ENCODE peak calls at places on chromosomes 11 and 22, in seven cellular contexts. R is SK-N-SH, P is HCT116, S is K562, H is HepG2, Y is H1, K is GM12878. A is an unnamed sample.

GRCh38 chr11:57277845-57278720 is 41.0 kb upstream of the APLNR start:
- DNase-seq in R (peak), P (peak), S (peak), H (peak), Y (peak), K (no peak), A (peak)

GRCh38 chr11:288328-289144 is at the start of gene PGGHG:
- DNase-seq in R (peak), P (no peak), S (peak), H (no peak), Y (peak), K (no peak), A (peak)

GRCh38 chr11:104531075-104531474 is 367.1 kb upstream of the PDGFD start:
- DNase-seq in R (no peak), P (no peak), S (no peak), H (peak), Y (no peak), K (no peak), A (no peak)

GRCh38 chr11:126839496-126839895 is 161.1 kb downstream of the KIRREL3 start:
- DNase-seq in R (no peak), P (no peak), S (peak), H (no peak), Y (no peak), K (no peak), A (no peak)

GRCh38 chr22:24938741-24939341 is 7.7 kb downstream of the LHFPL7 start:
- DNase-seq in R (peak), P (no peak), S (peak), H (peak), Y (peak), K (no peak), A (peak)

GRCh38 chr22:32997295-32997694 is 60.9 kb downstream of the SYN3 start:
- DNase-seq in R (no peak), P (no peak), S (no peak), H (no peak), Y (peak), K (no peak), A (no peak)

GRCh38 chr11:31106963-31107576 is 262.5 kb downstream of the DCDC1 start:
- DNase-seq in R (peak), P (peak), S (peak), H (peak), Y (peak), K (no peak), A (peak)

GRCh38 chr22:37563153-37564081 is 3.1 kb downstream of the CDC42EP1 start:
- DNase-seq in R (no peak), P (peak), S (peak), H (peak), Y (no peak), K (no peak), A (peak)

GRCh38 chr22:41919357-41920224 is 4.7 kb upstream of the SHISA8 start:
- DNase-seq in R (peak), P (no peak), S (peak), H (no peak), Y (peak), K (peak), A (no peak)

GRCh38 chr22:38802671-38803121 is 8.8 kb upstream of the DNAL4 start:
- DNase-seq in R (no peak), P (peak), S (no peak), H (peak), Y (peak), K (no peak), A (peak)
- TF ChIP-seq JUND in R (no peak), P (peak), S (no peak), H (no peak), Y (no peak), K (no peak), A (no peak)

DNA sequence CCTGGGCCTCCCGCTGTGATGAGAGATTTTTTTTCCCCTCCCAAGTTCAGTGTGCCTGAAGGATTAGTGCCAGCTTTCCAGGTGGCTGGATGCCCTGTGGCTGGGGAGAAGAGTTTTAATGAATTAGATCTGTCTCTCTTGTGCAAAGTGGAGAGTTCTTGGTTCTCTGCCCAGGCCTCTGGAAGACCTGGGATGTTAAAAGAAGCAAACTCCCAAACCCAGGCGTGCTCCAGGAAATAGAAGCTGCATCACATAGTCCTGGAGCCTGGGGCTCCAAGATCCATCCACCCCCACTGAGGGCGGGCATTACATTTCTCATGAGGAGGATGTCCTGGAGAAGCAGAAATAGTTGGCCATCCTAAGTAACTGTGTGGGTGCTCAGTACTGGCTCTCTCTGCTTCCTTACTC is 30.6 kb downstream of the SDHAF2 start:
- DNase-seq in R (no peak), P (no peak), S (no peak), H (no peak), Y (no peak), K (no peak), A (no peak)
- TF ChIP-seq JUND in R (no peak), P (no peak), S (no peak), H (no peak), Y (no peak), K (no peak), A (no peak)

DNA sequence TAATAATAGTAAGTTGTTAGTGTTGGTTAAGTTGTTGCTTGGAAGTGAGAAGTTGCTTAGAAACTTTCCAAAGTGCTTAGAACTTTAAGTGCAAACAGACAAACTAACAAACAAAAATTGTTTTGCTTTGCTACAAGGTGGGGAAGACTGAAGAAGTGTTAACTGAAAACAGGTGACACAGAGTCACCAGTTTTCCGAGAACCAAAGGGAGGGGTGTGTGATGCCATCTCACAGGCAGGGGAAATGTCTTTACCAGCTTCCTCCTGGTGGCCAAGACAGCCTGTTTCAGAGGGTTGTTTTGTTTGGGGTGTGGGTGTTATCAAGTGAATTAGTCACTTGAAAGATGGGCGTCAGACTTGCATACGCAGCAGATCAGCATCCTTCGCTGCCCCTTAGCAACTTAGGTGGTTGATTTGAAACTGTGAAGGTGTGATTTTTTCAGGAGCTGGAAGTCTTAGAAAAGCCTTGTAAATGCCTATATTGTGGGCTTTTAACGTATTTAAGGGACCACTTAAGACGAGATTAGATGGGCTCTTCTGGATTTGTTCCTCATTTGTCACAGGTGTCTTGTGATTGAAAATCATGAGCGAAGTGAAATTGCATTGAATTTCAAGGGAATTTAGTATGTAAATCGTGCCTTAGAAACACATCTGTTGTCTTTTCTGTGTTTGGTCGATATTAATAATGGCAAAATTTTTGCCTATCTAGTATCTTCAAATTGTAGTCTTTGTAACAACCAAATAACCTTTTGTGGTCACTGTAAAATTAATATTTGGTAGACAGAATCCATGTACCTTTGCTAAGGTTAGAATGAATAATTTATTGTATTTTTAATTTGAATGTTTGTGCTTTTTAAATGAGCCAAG is 2.7 kb downstream of the NEAT1 start:
- DNase-seq in R (no peak), P (peak), S (peak), H (no peak), Y (no peak), K (no peak), A (peak)
- TF ChIP-seq JUND in R (no peak), P (no peak), S (peak), H (no peak), Y (no peak), K (no peak), A (no peak)

GRCh38 chr22:46072030-46072881 is 78.1 kb upstream of the PPARA start:
- DNase-seq in R (no peak), P (no peak), S (no peak), H (no peak), Y (peak), K (no peak), A (peak)
- TF ChIP-seq JUND in R (no peak), P (no peak), S (no peak), H (no peak), Y (no peak), K (no peak), A (no peak)

DNA sequence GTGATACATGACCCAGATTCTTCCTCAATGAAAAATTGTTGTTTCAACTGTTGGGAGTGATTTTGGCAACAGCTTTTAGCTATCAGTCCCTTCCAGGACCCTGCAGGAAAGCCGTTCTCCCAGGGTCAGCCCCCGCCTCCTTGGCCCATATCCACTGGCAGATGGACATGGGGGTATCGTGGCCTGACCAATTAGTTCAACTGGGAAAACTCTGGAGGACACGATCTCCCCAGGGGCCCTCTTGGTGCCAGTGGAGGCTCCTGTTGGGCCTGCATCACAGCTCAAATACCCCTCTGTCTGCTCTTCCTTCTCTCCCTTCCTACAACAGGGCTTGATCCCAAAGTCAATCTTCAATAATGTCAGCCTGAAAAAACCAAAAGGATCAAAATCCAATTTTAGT is 272.5 kb upstream of the B3GAT1 start:
- DNase-seq in R (no peak), P (no peak), S (no peak), H (no peak), Y (no peak), K (no peak), A (no peak)
- TF ChIP-seq JUND in R (no peak), P (no peak), S (no peak), H (no peak), Y (no peak), K (no peak), A (no peak)

A was measured in T47D.